ENCODE peak calls at places on chromosomes 12 and 14, in nine cellular contexts. O is astrocyte, S is ascending aorta, J is brain microvascular endothelial cell, W is aorta, I is GM23338, B is MM.1S, L is stomach, V is lower lobe of right lung. K is an unnamed sample. For H3K27me3, the result is how much of the 10 kb centered on the place peaks cover.

GRCh38 chr14:55136868-55137785 is 8.1 kb downstream of the LGALS3 start:
- DNase-seq in O (peak), S (peak), J (peak), W (peak), I (no peak), B (no peak), L (peak), V (no peak), K (peak)

GRCh38 chr14:72535485-72535884 is 358.4 kb downstream of the DPF3 start:
- DNase-seq in O (no peak), S (no peak), J (no peak), W (no peak), I (no peak), B (no peak), L (no peak), V (no peak), K (no peak)

GRCh38 chr14:100544506-100545141 is 42.6 kb downstream of the BEGAIN start:
- DNase-seq in O (no peak), S (no peak), J (no peak), W (no peak), I (no peak), B (no peak), L (no peak), V (no peak), K (no peak)

GRCh38 chr12:10276774-10277173 is 30.9 kb upstream of the KLRD1 start:
- DNase-seq in O (peak), S (no peak), J (no peak), W (no peak), I (no peak), B (no peak), L (no peak), V (no peak), K (no peak)

GRCh38 chr12:121530600-121531355 is 50.0 kb downstream of the KDM2B start:
- DNase-seq in O (peak), S (peak), J (peak), W (peak), I (peak), B (no peak), L (peak), V (peak), K (peak)

GRCh38 chr12:112005419-112006395 is 7.3 kb downstream of the TMEM116 start:
- DNase-seq in O (no peak), S (no peak), J (no peak), W (no peak), I (peak), B (no peak), L (peak), V (peak), K (no peak)

GRCh38 chr12:80001562-80001961 is 66.7 kb upstream of the PPP1R12A start:
- DNase-seq in O (no peak), S (no peak), J (no peak), W (no peak), I (peak), B (no peak), L (no peak), V (no peak), K (no peak)

GRCh38 chr14:38042356-38042755 is 165.3 kb upstream of the SSTR1 start:
- DNase-seq in O (peak), S (no peak), J (peak), W (peak), I (peak), B (no peak), L (no peak), V (no peak), K (no peak)

GRCh38 chr14:68695326-68695768 is 97.5 kb downstream of the ZFP36L1 start:
- DNase-seq in O (peak), S (peak), J (peak), W (peak), I (no peak), B (no peak), L (no peak), V (no peak), K (peak)

GRCh38 chr12:119669744-119670472 is 2.0 kb downstream of the PRKAB1 start:
- DNase-seq in O (no peak), S (no peak), J (no peak), W (no peak), I (no peak), B (no peak), L (peak), V (peak), K (peak)

GRCh38 chr12:78439666-78440065 is 424.9 kb upstream of the SYT1 start:
- DNase-seq in O (no peak), S (no peak), J (peak), W (no peak), I (no peak), B (no peak), L (no peak), V (no peak), K (no peak)

GRCh38 chr14:71336488-71337192 is 429.4 kb downstream of the PCNX1 start:
- DNase-seq in O (no peak), S (no peak), J (no peak), W (no peak), I (no peak), B (no peak), L (no peak), V (no peak), K (no peak)

GRCh38 chr12:70052931-70053497 is 190.2 kb upstream of the CNOT2 start:
- DNase-seq in O (peak), S (peak), J (peak), W (no peak), I (no peak), B (no peak), L (peak), V (no peak), K (peak)

GRCh38 chr14:96205994-96206392 is 1.4 kb downstream of the BDKRB2 start:
- DNase-seq in O (no peak), S (no peak), J (no peak), W (no peak), I (no peak), B (no peak), L (no peak), V (no peak), K (no peak)

GRCh38 chr14:64845878-64846277 is 33.8 kb downstream of the SPTB start:
- DNase-seq in O (peak), S (no peak), J (peak), W (no peak), I (peak), B (no peak), L (no peak), V (no peak), K (no peak)

GRCh38 chr12:13889913-13890312 is 91.5 kb downstream of the GRIN2B start:
- DNase-seq in O (no peak), S (no peak), J (no peak), W (no peak), I (no peak), B (no peak), L (no peak), V (no peak), K (no peak)

GRCh38 chr12:116718578-116719454 is 19.1 kb downstream of the SPRING1 start:
- DNase-seq in O (peak), S (peak), J (no peak), W (no peak), I (no peak), B (no peak), L (no peak), V (no peak), K (no peak)

GRCh38 chr12:102484017-102484731 is 3.8 kb upstream of the IGF1 start:
- DNase-seq in O (peak), S (peak), J (peak), W (peak), I (peak), B (peak), L (peak), V (peak), K (no peak)

GRCh38 chr12:75505706-75506312 is 5.6 kb downstream of the KRR1 start:
- DNase-seq in O (no peak), S (no peak), J (no peak), W (no peak), I (no peak), B (peak), L (no peak), V (no peak), K (no peak)

GRCh38 chr12:125579916-125580315 is 514.7 kb downstream of the AACS start:
- DNase-seq in O (no peak), S (no peak), J (no peak), W (no peak), I (no peak), B (no peak), L (no peak), V (no peak), K (no peak)

GRCh38 chr14:21326972-21327371 is 47.1 kb downstream of the RPGRIP1 start:
- DNase-seq in O (no peak), S (no peak), J (no peak), W (no peak), I (peak), B (no peak), L (no peak), V (no peak), K (no peak)

GRCh38 chr12:92608418-92609091 is 94.2 kb upstream of the PLEKHG7 start:
- DNase-seq in O (peak), S (no peak), J (peak), W (no peak), I (peak), B (peak), L (no peak), V (no peak), K (no peak)

GRCh38 chr12:127253797-127254196 is 1013.2 kb upstream of the TMEM132C start:
- DNase-seq in O (no peak), S (no peak), J (no peak), W (no peak), I (no peak), B (no peak), L (no peak), V (no peak), K (no peak)

GRCh38 chr12:45377815-45378214 is 161.9 kb downstream of the ANO6 start:
- DNase-seq in O (no peak), S (no peak), J (no peak), W (no peak), I (no peak), B (no peak), L (no peak), V (no peak), K (no peak)

DNA sequence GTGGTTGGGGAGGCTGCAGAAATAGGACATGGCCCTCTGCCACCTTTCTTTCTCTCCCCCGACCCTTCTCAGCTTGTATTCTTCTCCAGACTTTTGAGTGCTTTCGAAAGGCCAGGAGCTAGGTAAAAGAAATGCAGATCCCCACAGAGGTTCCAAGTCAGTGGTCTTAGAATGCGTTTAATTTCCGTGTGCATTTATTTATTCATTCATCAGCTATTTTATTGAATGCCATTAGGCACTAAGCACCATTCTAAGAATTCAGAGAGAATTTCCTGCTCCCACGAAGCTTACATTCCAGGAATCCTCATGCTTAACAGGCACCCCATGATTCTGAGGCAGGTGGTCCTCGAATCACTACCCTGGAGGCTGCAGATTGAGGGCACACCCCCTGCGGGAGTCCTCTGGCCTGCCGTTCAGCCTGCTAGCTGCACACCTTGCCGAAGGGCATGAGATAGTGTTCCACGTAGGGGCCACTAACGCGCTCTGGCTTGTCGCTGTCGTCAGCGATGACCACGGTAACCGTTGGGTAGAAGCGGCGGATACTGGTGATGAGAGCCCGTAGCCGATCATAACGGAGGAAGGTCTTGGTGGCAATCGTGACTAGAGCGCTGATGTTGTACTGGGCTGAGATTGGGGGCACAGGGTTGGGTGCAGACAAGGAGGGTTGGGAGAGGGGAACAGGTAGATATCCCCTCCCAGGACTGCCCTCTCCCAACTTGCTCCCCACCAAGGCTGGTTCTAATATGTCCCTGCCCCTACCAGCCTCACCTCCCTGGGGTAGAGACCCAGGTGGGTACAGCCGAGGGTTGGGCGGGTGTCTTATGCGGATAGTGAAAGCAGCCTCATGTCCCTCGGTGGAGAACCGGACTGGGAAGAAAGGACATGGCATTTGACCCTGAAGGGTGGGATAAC is 4.5 kb downstream of the B4GALNT1 start:
- DNase-seq in O (no peak), S (no peak), J (no peak), W (no peak), I (no peak), B (no peak), L (no peak), V (no peak), K (no peak)
- H3K27me3 ChIP-seq in O (half or more), S (under half), J (under half), W (under half), I (half or more), B (under half), L (half or more), V (half or more), K (half or more)

GRCh38 chr12:109706747-109707469 is 6.7 kb upstream of the FAM222A start:
- DNase-seq in O (no peak), S (no peak), J (no peak), W (no peak), I (no peak), B (no peak), L (no peak), V (no peak), K (no peak)
- H3K27me3 ChIP-seq in O (under half), S (under half), J (under half), W (under half), I (under half), B (under half), L (under half), V (under half), K (under half)

DNA sequence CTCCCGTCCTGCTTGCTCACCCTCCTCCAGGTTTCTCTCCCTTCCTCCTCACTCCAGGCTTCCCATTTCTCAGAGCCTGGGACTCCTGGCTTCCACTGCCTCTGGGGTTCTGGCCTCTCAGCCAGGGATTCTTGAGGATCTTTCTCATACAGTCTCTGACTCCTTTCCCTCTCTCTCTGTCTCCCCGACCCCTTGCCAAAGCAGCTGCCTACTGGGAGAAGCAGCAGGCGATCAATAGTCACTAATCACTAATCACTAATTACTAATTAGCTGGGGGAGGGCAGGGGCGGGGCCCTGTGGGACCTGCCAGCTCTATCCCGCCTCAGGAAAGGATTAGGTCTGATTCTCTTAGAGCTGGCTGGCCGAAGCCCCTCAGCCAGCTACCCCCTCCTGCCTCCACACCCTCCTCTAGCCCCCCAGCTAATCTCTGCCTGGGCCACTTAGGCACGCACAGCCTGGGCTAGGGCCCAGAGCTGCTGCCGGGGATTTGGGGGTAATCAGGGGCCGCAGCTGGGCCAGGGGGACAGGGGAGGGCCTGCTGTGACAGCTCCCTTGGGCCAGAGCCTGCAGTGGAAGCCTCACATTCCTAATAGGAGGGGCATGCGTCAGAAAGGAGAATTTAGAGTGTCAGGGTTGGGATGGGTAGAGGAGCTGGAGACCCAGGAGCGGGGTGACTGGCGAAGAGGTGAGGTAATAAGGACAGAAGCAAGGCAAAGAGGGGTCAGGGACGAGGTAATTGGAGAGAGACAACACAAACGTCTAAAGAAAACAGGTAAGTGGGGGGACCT is 2.8 kb downstream of the NXPH4 start:
- DNase-seq in O (no peak), S (no peak), J (no peak), W (no peak), I (no peak), B (no peak), L (no peak), V (no peak), K (no peak)
- H3K27me3 ChIP-seq in O (half or more), S (under half), J (half or more), W (under half), I (half or more), B (half or more), L (half or more), V (half or more), K (half or more)

DNA sequence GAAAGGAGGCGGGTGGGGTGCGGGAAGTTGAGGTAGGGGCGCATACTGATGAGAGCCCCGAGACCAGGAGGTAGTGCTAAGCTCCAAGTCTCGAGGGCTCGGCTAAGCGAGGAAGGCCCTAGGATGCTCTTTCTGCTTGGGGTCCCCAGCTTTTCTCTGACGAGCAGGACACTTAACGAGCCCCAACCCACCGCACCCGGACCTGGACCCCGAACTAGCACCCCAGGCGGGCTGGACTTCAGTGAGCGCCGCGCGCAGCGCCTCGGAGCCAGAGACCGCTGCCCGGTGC is 4.7 kb upstream of the C1QL4 start:
- DNase-seq in O (no peak), S (no peak), J (no peak), W (no peak), I (no peak), B (no peak), L (no peak), V (no peak), K (no peak)
- H3K27me3 ChIP-seq in O (half or more), S (under half), J (under half), W (under half), I (half or more), B (half or more), L (under half), V (half or more), K (half or more)

GRCh38 chr12:115388139-115388538 is 704.2 kb upstream of the TBX3 start:
- DNase-seq in O (no peak), S (no peak), J (no peak), W (no peak), I (no peak), B (no peak), L (no peak), V (no peak), K (no peak)

GRCh38 chr12:115383668-115384067 is 699.7 kb upstream of the TBX3 start:
- DNase-seq in O (peak), S (no peak), J (peak), W (no peak), I (no peak), B (no peak), L (peak), V (no peak), K (no peak)

GRCh38 chr12:115385141-115385540 is 701.2 kb upstream of the TBX3 start:
- DNase-seq in O (no peak), S (no peak), J (no peak), W (no peak), I (no peak), B (no peak), L (no peak), V (no peak), K (no peak)

GRCh38 chr12:115387392-115387791 is 703.4 kb upstream of the TBX3 start:
- DNase-seq in O (no peak), S (no peak), J (no peak), W (no peak), I (peak), B (no peak), L (no peak), V (no peak), K (no peak)

DNA sequence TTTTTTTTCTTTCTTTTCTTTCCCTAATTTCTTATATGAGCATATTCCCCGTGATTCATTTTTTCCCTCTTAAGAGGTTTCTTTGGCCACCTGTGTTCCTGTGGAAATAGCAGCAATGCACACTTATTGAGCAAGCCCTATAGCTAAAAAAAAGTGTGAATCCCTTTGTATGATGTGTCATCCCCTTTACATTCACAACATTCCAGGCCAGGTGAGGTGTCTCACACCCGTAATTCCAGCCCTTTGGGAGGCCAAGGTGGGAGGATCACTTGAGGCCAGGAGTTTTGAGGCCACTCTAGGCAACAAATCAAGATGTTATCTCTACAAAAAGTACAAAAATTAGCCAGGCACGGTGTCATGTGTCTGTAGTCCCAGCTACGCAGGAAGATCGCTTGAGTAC is 700.4 kb upstream of the TBX3 start:
- DNase-seq in O (no peak), S (no peak), J (no peak), W (no peak), I (no peak), B (no peak), L (no peak), V (no peak), K (no peak)
- H3K27me3 ChIP-seq in O (under half), S (under half), J (under half), W (under half), I (under half), B (under half), L (under half), V (under half), K (under half)

GRCh38 chr14:97350894-97351713 is 553.9 kb downstream of the VRK1 start:
- DNase-seq in O (no peak), S (no peak), J (no peak), W (no peak), I (no peak), B (peak), L (peak), V (no peak), K (no peak)
- H3K27me3 ChIP-seq in O (under half), S (under half), J (under half), W (under half), I (under half), B (under half), L (under half), V (under half), K (under half)

GRCh38 chr12:114415525-114415868 is 9.6 kb upstream of the TBX5 start:
- DNase-seq in O (no peak), S (no peak), J (no peak), W (no peak), I (no peak), B (no peak), L (no peak), V (no peak), K (no peak)

GRCh38 chr12:114414866-114415524 is 9.1 kb upstream of the TBX5 start:
- DNase-seq in O (no peak), S (no peak), J (no peak), W (no peak), I (no peak), B (no peak), L (no peak), V (no peak), K (no peak)

GRCh38 chr12:114416028-114416427 is 10.1 kb upstream of the TBX5 start:
- DNase-seq in O (no peak), S (no peak), J (no peak), W (no peak), I (no peak), B (no peak), L (no peak), V (no peak), K (no peak)

GRCh38 chr12:114412825-114413749 is 7.1 kb upstream of the TBX5 start:
- DNase-seq in O (no peak), S (no peak), J (no peak), W (no peak), I (peak), B (no peak), L (no peak), V (no peak), K (no peak)

GRCh38 chr12:114414031-114414865 is 8.3 kb upstream of the TBX5 start:
- DNase-seq in O (no peak), S (no peak), J (no peak), W (no peak), I (peak), B (no peak), L (no peak), V (no peak), K (no peak)
- H3K27me3 ChIP-seq in O (half or more), S (under half), J (half or more), W (under half), I (half or more), B (under half), L (half or more), V (half or more), K (half or more)

K was measured in left lung.